ENCODE peak calls at places on chromosomes 3 and 15, in eight cellular contexts. One of them, this sample, is unnamed.

GRCh38 chr3:1190576-1190975 is 97.8 kb downstream of the CNTN6 start:
- DNase-seq in pancreas: no peak
- DNase-seq in tibial nerve: no peak
- DNase-seq in AG04449: no peak
- DNase-seq in ovary: no peak
- DNase-seq in A549: no peak
- DNase-seq in choroid plexus epithelial cell: no peak
- DNase-seq in CD8-positive, alpha-beta T cell: no peak
- DNase-seq in this sample: no peak

GRCh38 chr15:30958219-30958618 is 33.2 kb downstream of the MTMR10 start:
- DNase-seq in AG04449: no peak
- DNase-seq in pancreas: no peak
- DNase-seq in CD8-positive, alpha-beta T cell: no peak
- DNase-seq in tibial nerve: no peak
- DNase-seq in A549: no peak
- DNase-seq in choroid plexus epithelial cell: no peak
- DNase-seq in ovary: no peak
- DNase-seq in this sample: no peak

GRCh38 chr15:93974804-93975481 is 256.4 kb upstream of the MCTP2 start:
- DNase-seq in A549: peak; percentile 37
- DNase-seq in pancreas: peak; percentile 45
- DNase-seq in tibial nerve: peak; percentile 61
- DNase-seq in CD8-positive, alpha-beta T cell: no peak
- DNase-seq in ovary: no peak
- DNase-seq in AG04449: no peak
- DNase-seq in choroid plexus epithelial cell: peak; percentile 45
- DNase-seq in this sample: peak; percentile 74

GRCh38 chr3:128218858-128219257 is 65.6 kb downstream of the EEFSEC start:
- DNase-seq in CD8-positive, alpha-beta T cell: no peak
- DNase-seq in pancreas: no peak
- DNase-seq in tibial nerve: no peak
- DNase-seq in A549: no peak
- DNase-seq in AG04449: no peak
- DNase-seq in choroid plexus epithelial cell: no peak
- DNase-seq in ovary: no peak
- DNase-seq in this sample: no peak

GRCh38 chr3:53806182-53807116 is 39.8 kb downstream of the CHDH start:
- DNase-seq in ovary: no peak
- DNase-seq in CD8-positive, alpha-beta T cell: no peak
- DNase-seq in AG04449: peak; percentile 59
- DNase-seq in choroid plexus epithelial cell: peak; percentile 39
- DNase-seq in A549: peak; percentile 17
- DNase-seq in tibial nerve: no peak
- DNase-seq in pancreas: peak; percentile 61
- DNase-seq in this sample: peak; percentile 90

GRCh38 chr15:49815937-49816336 is 195.1 kb downstream of the DTWD1 start:
- DNase-seq in AG04449: peak; percentile 81
- DNase-seq in A549: no peak
- DNase-seq in choroid plexus epithelial cell: peak; percentile 71
- DNase-seq in pancreas: no peak
- DNase-seq in CD8-positive, alpha-beta T cell: no peak
- DNase-seq in tibial nerve: no peak
- DNase-seq in ovary: no peak
- DNase-seq in this sample: peak; percentile 83

GRCh38 chr3:192409838-192410683 is 317.3 kb downstream of the FGF12 start:
- DNase-seq in A549: peak; percentile 45
- DNase-seq in choroid plexus epithelial cell: no peak
- DNase-seq in CD8-positive, alpha-beta T cell: no peak
- DNase-seq in AG04449: no peak
- DNase-seq in tibial nerve: no peak
- DNase-seq in ovary: peak; percentile 34
- DNase-seq in pancreas: no peak
- DNase-seq in this sample: no peak

GRCh38 chr3:45078910-45079522 is 52.9 kb downstream of the CLEC3B start:
- DNase-seq in tibial nerve: no peak
- DNase-seq in ovary: no peak
- DNase-seq in choroid plexus epithelial cell: peak; percentile 84
- DNase-seq in A549: peak; percentile 46
- DNase-seq in CD8-positive, alpha-beta T cell: no peak
- DNase-seq in AG04449: no peak
- DNase-seq in pancreas: peak; percentile 43
- DNase-seq in this sample: peak; percentile 70

GRCh38 chr15:40246496-40247275 is 7.8 kb downstream of the PAK6 start:
- DNase-seq in AG04449: no peak
- DNase-seq in choroid plexus epithelial cell: no peak
- DNase-seq in CD8-positive, alpha-beta T cell: no peak
- DNase-seq in A549: no peak
- DNase-seq in pancreas: no peak
- DNase-seq in ovary: peak; percentile 7
- DNase-seq in tibial nerve: no peak
- DNase-seq in this sample: no peak

GRCh38 chr3:49032646-49033304 is 3.6 kb upstream of the IMPDH2 start:
- DNase-seq in tibial nerve: no peak
- DNase-seq in CD8-positive, alpha-beta T cell: no peak
- DNase-seq in AG04449: no peak
- DNase-seq in A549: no peak
- DNase-seq in pancreas: no peak
- DNase-seq in choroid plexus epithelial cell: peak; percentile 60
- DNase-seq in ovary: no peak
- DNase-seq in this sample: no peak

GRCh38 chr15:84598993-84599392 is 1.8 kb upstream of the ZSCAN2 start:
- DNase-seq in ovary: peak; percentile 37
- DNase-seq in AG04449: no peak
- DNase-seq in tibial nerve: peak; percentile 17
- DNase-seq in CD8-positive, alpha-beta T cell: no peak
- DNase-seq in choroid plexus epithelial cell: peak; percentile 84
- DNase-seq in A549: peak; percentile 78
- DNase-seq in pancreas: peak; percentile 38
- DNase-seq in this sample: peak; percentile 68

GRCh38 chr15:27989838-27990237 is 109.3 kb downstream of the OCA2 start:
- DNase-seq in tibial nerve: no peak
- DNase-seq in choroid plexus epithelial cell: no peak
- DNase-seq in AG04449: no peak
- DNase-seq in ovary: no peak
- DNase-seq in A549: no peak
- DNase-seq in CD8-positive, alpha-beta T cell: no peak
- DNase-seq in pancreas: no peak
- DNase-seq in this sample: no peak

GRCh38 chr3:33474895-33475294 is 34.7 kb upstream of the UBP1 start:
- DNase-seq in CD8-positive, alpha-beta T cell: no peak
- DNase-seq in tibial nerve: no peak
- DNase-seq in AG04449: no peak
- DNase-seq in choroid plexus epithelial cell: no peak
- DNase-seq in pancreas: no peak
- DNase-seq in ovary: no peak
- DNase-seq in A549: no peak
- DNase-seq in this sample: no peak

GRCh38 chr15:72239652-72240051 is 8.7 kb upstream of the PKM start:
- DNase-seq in CD8-positive, alpha-beta T cell: no peak
- DNase-seq in ovary: no peak
- DNase-seq in pancreas: no peak
- DNase-seq in tibial nerve: no peak
- DNase-seq in AG04449: no peak
- DNase-seq in A549: no peak
- DNase-seq in choroid plexus epithelial cell: no peak
- DNase-seq in this sample: no peak

GRCh38 chr15:72236381-72237285 is 5.6 kb upstream of the PKM start:
- DNase-seq in ovary: no peak
- DNase-seq in choroid plexus epithelial cell: peak; percentile 13
- DNase-seq in A549: no peak
- DNase-seq in AG04449: no peak
- DNase-seq in tibial nerve: no peak
- DNase-seq in CD8-positive, alpha-beta T cell: no peak
- DNase-seq in pancreas: no peak
- DNase-seq in this sample: peak; percentile 6

GRCh38 chr15:72235298-72235697 is 4.3 kb upstream of the PKM start:
- DNase-seq in tibial nerve: no peak
- DNase-seq in choroid plexus epithelial cell: no peak
- DNase-seq in ovary: no peak
- DNase-seq in A549: no peak
- DNase-seq in pancreas: no peak
- DNase-seq in CD8-positive, alpha-beta T cell: no peak
- DNase-seq in AG04449: no peak
- DNase-seq in this sample: no peak

GRCh38 chr15:72237286-72238224 is 6.6 kb upstream of the PKM start:
- DNase-seq in CD8-positive, alpha-beta T cell: peak; percentile 32
- DNase-seq in choroid plexus epithelial cell: peak; percentile 99
- DNase-seq in AG04449: peak; percentile 94
- DNase-seq in A549: peak; percentile 97
- DNase-seq in tibial nerve: peak; percentile 84
- DNase-seq in pancreas: no peak
- DNase-seq in ovary: no peak
- DNase-seq in this sample: peak; percentile 97

GRCh38 chr15:72238586-72238985 is 7.6 kb upstream of the PKM start:
- DNase-seq in A549: no peak
- DNase-seq in pancreas: no peak
- DNase-seq in choroid plexus epithelial cell: no peak
- DNase-seq in CD8-positive, alpha-beta T cell: no peak
- DNase-seq in ovary: no peak
- DNase-seq in tibial nerve: no peak
- DNase-seq in AG04449: no peak
- DNase-seq in this sample: no peak
- H3K4me3 ChIP-seq in A549: no peak overlapping the region
- H3K4me3 ChIP-seq in pancreas: no peak overlapping the region
- H3K4me3 ChIP-seq in choroid plexus epithelial cell: no peak overlapping the region
- H3K4me3 ChIP-seq in CD8-positive, alpha-beta T cell: no peak overlapping the region
- H3K4me3 ChIP-seq in ovary: no peak overlapping the region
- H3K4me3 ChIP-seq in tibial nerve: no peak overlapping the region
- H3K4me3 ChIP-seq in AG04449: no peak overlapping the region
- H3K4me3 ChIP-seq in this sample: no peak overlapping the region

GRCh38 chr3:122560680-122561079 is 3.4 kb downstream of the PARP9 start:
- DNase-seq in ovary: no peak
- DNase-seq in A549: peak; percentile 65
- DNase-seq in choroid plexus epithelial cell: peak; percentile 86
- DNase-seq in AG04449: no peak
- DNase-seq in CD8-positive, alpha-beta T cell: peak; percentile 56
- DNase-seq in tibial nerve: peak; percentile 50
- DNase-seq in pancreas: peak; percentile 72
- DNase-seq in this sample: peak; percentile 77
- TF ChIP-seq CTCF in ovary: peak; percentile 25
- TF ChIP-seq CTCF in A549: peak; percentile 71
- TF ChIP-seq CTCF in choroid plexus epithelial cell: peak; percentile 71
- TF ChIP-seq CTCF in AG04449: peak; percentile 54
- TF ChIP-seq CTCF in CD8-positive, alpha-beta T cell: peak; percentile 73
- TF ChIP-seq CTCF in tibial nerve: peak; percentile 35
- TF ChIP-seq CTCF in pancreas: peak; percentile 45
- TF ChIP-seq CTCF in this sample: peak; percentile 62

GRCh38 chr3:190088890-190089289 is 31.8 kb downstream of the P3H2 start:
- DNase-seq in tibial nerve: no peak
- DNase-seq in choroid plexus epithelial cell: peak; percentile 36
- DNase-seq in AG04449: no peak
- DNase-seq in CD8-positive, alpha-beta T cell: no peak
- DNase-seq in ovary: no peak
- DNase-seq in pancreas: no peak
- DNase-seq in A549: no peak
- DNase-seq in this sample: peak; percentile 33

GRCh38 chr3:190083631-190084030 is 37.1 kb downstream of the P3H2 start:
- DNase-seq in AG04449: no peak
- DNase-seq in pancreas: no peak
- DNase-seq in tibial nerve: no peak
- DNase-seq in ovary: no peak
- DNase-seq in choroid plexus epithelial cell: peak; percentile 43
- DNase-seq in CD8-positive, alpha-beta T cell: no peak
- DNase-seq in A549: no peak
- DNase-seq in this sample: no peak

GRCh38 chr3:190089711-190090110 is 31.0 kb downstream of the P3H2 start:
- DNase-seq in AG04449: no peak
- DNase-seq in choroid plexus epithelial cell: no peak
- DNase-seq in ovary: no peak
- DNase-seq in CD8-positive, alpha-beta T cell: no peak
- DNase-seq in pancreas: no peak
- DNase-seq in A549: no peak
- DNase-seq in tibial nerve: no peak
- DNase-seq in this sample: no peak

GRCh38 chr3:190084983-190085382 is 35.7 kb downstream of the P3H2 start:
- DNase-seq in CD8-positive, alpha-beta T cell: no peak
- DNase-seq in AG04449: no peak
- DNase-seq in A549: no peak
- DNase-seq in pancreas: no peak
- DNase-seq in ovary: no peak
- DNase-seq in tibial nerve: no peak
- DNase-seq in choroid plexus epithelial cell: no peak
- DNase-seq in this sample: no peak

DNA sequence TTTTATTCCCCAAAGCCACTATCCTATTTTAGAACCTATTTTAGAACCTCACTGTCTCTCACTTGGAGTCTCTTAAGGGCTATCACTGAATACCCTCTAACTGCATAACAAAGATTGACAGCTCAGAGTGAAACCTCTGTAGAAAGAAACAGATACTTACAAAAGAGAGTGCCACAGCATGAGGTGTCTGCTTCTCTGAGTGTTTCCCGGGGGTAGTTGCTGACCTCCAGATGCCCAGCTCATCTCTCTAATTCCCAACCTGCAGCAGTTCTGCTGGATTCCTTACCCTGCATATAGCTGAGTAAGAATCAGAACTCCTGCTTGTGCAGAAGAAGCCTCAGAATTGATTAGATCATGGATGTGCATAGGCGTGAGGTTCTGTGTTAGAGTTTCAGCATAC is 34.5 kb downstream of the P3H2 start:
- DNase-seq in A549: no peak
- DNase-seq in tibial nerve: no peak
- DNase-seq in AG04449: no peak
- DNase-seq in choroid plexus epithelial cell: no peak
- DNase-seq in pancreas: no peak
- DNase-seq in CD8-positive, alpha-beta T cell: no peak
- DNase-seq in ovary: no peak
- DNase-seq in this sample: no peak
- H3K4me3 ChIP-seq in A549: no peak overlapping the region
- H3K4me3 ChIP-seq in tibial nerve: no peak overlapping the region
- H3K4me3 ChIP-seq in AG04449: no peak overlapping the region
- H3K4me3 ChIP-seq in choroid plexus epithelial cell: no peak overlapping the region
- H3K4me3 ChIP-seq in pancreas: no peak overlapping the region
- H3K4me3 ChIP-seq in CD8-positive, alpha-beta T cell: no peak overlapping the region
- H3K4me3 ChIP-seq in ovary: no peak overlapping the region
- H3K4me3 ChIP-seq in this sample: no peak overlapping the region

GRCh38 chr15:90598679-90599078 is 69.0 kb downstream of the CRTC3 start:
- DNase-seq in choroid plexus epithelial cell: no peak
- DNase-seq in ovary: no peak
- DNase-seq in pancreas: no peak
- DNase-seq in AG04449: no peak
- DNase-seq in CD8-positive, alpha-beta T cell: no peak
- DNase-seq in A549: no peak
- DNase-seq in tibial nerve: no peak
- DNase-seq in this sample: no peak

GRCh38 chr15:90599639-90600038 is 69.9 kb downstream of the CRTC3 start:
- DNase-seq in ovary: no peak
- DNase-seq in CD8-positive, alpha-beta T cell: no peak
- DNase-seq in choroid plexus epithelial cell: no peak
- DNase-seq in A549: no peak
- DNase-seq in pancreas: no peak
- DNase-seq in AG04449: no peak
- DNase-seq in tibial nerve: no peak
- DNase-seq in this sample: no peak

GRCh38 chr15:90598053-90598577 is 68.4 kb downstream of the CRTC3 start:
- DNase-seq in pancreas: no peak
- DNase-seq in AG04449: no peak
- DNase-seq in A549: peak; percentile 56
- DNase-seq in ovary: peak; percentile 57
- DNase-seq in tibial nerve: peak; percentile 68
- DNase-seq in choroid plexus epithelial cell: peak; percentile 29
- DNase-seq in CD8-positive, alpha-beta T cell: no peak
- DNase-seq in this sample: no peak

GRCh38 chr15:90599116-90599515 is 69.4 kb downstream of the CRTC3 start:
- DNase-seq in A549: no peak
- DNase-seq in ovary: no peak
- DNase-seq in choroid plexus epithelial cell: no peak
- DNase-seq in CD8-positive, alpha-beta T cell: no peak
- DNase-seq in pancreas: no peak
- DNase-seq in AG04449: no peak
- DNase-seq in tibial nerve: no peak
- DNase-seq in this sample: no peak

GRCh38 chr15:90600954-90601353 is 71.2 kb downstream of the CRTC3 start:
- DNase-seq in AG04449: no peak
- DNase-seq in pancreas: no peak
- DNase-seq in CD8-positive, alpha-beta T cell: no peak
- DNase-seq in choroid plexus epithelial cell: no peak
- DNase-seq in A549: no peak
- DNase-seq in ovary: no peak
- DNase-seq in tibial nerve: no peak
- DNase-seq in this sample: no peak
- TF ChIP-seq CTCF in AG04449: no peak
- TF ChIP-seq CTCF in pancreas: no peak
- TF ChIP-seq CTCF in CD8-positive, alpha-beta T cell: no peak
- TF ChIP-seq CTCF in choroid plexus epithelial cell: no peak
- TF ChIP-seq CTCF in A549: no peak
- TF ChIP-seq CTCF in ovary: no peak
- TF ChIP-seq CTCF in tibial nerve: no peak
- TF ChIP-seq CTCF in this sample: no peak